ENCODE peak calls at places on chromosomes 3 and 15, in five cellular contexts. P is Panc1, U is pancreas, Y is fibroblast of lung, T is posterior cingulate gyrus. V is an unnamed sample.

GRCh38 chr3:185254799-185255198 is 950 bp upstream of the EHHADH start:
- DNase-seq in P (no peak), U (no peak), Y (no peak), T (no peak), V (no peak)

GRCh38 chr3:73255609-73256029 is 194.2 kb downstream of the EBLN2 start:
- DNase-seq in P (no peak), U (no peak), Y (peak), T (peak), V (no peak)

GRCh38 chr3:167740961-167741587 is 5.6 kb downstream of the SERPINI1 start:
- DNase-seq in P (no peak), U (no peak), Y (peak), T (no peak), V (peak)

GRCh38 chr15:58396181-58396580 is 35.6 kb upstream of the LIPC start:
- DNase-seq in P (no peak), U (no peak), Y (peak), T (no peak), V (no peak)

GRCh38 chr3:63960048-63960711 is 48.0 kb upstream of the SCAANT1 start:
- DNase-seq in P (peak), U (no peak), Y (peak), T (no peak), V (no peak)

GRCh38 chr3:80087769-80088168 is 320.0 kb upstream of the ROBO1 start:
- DNase-seq in P (no peak), U (no peak), Y (peak), T (no peak), V (no peak)

GRCh38 chr15:27086146-27086545 is 115.2 kb downstream of the GABRG3 start:
- DNase-seq in P (no peak), U (no peak), Y (no peak), T (no peak), V (peak)

GRCh38 chr3:28279770-28280169 is 38.4 kb downstream of the CMC1 start:
- DNase-seq in P (no peak), U (no peak), Y (peak), T (no peak), V (no peak)

GRCh38 chr3:134242649-134243637 is 7.7 kb downstream of the RYK start:
- DNase-seq in P (peak), U (no peak), Y (peak), T (no peak), V (peak)

GRCh38 chr3:155391104-155391503 is 97.6 kb upstream of the STRIT1 start:
- DNase-seq in P (no peak), U (no peak), Y (peak), T (no peak), V (no peak)

GRCh38 chr3:38454179-38454883 is 641 bp downstream of the ACVR2B start:
- DNase-seq in P (no peak), U (peak), Y (peak), T (no peak), V (no peak)

GRCh38 chr15:68210821-68211655 is 5.9 kb upstream of the CALML4 start:
- DNase-seq in P (no peak), U (no peak), Y (peak), T (peak), V (peak)

GRCh38 chr3:24390169-24390821 is 104.4 kb downstream of the THRB start:
- DNase-seq in P (no peak), U (no peak), Y (no peak), T (no peak), V (no peak)

GRCh38 chr15:87986786-87987185 is 269.8 kb downstream of the NTRK3 start:
- DNase-seq in P (no peak), U (no peak), Y (no peak), T (no peak), V (no peak)

GRCh38 chr3:111246967-111247760 is 175.5 kb downstream of the NECTIN3 start:
- DNase-seq in P (no peak), U (no peak), Y (peak), T (no peak), V (no peak)

GRCh38 chr3:16301490-16301889 is 36.5 kb downstream of the OXNAD1 start:
- DNase-seq in P (no peak), U (no peak), Y (no peak), T (no peak), V (no peak)

GRCh38 chr15:76200083-76200465 is 111.2 kb downstream of the ETFA start:
- DNase-seq in P (no peak), U (peak), Y (no peak), T (no peak), V (no peak)

GRCh38 chr15:50964075-50964474 is 55.6 kb downstream of the AP4E1 start:
- DNase-seq in P (no peak), U (no peak), Y (no peak), T (no peak), V (no peak)

GRCh38 chr15:38275951-38276350 is 23.3 kb downstream of the SPRED1 start:
- DNase-seq in P (no peak), U (no peak), Y (peak), T (no peak), V (no peak)

V was measured in ELF-1.